ENCODE peak calls at places on chromosome 20, in four cellular contexts. S is COR-L47, R is left ventricle myocardium inferior, C is SIG-M5. W is an unnamed sample.

GRCh38 chr20:22757424-22758189 is 173.2 kb upstream of the FOXA2 start:
- DNase-seq in S (no peak), R (no peak), C (no peak), W (no peak)

GRCh38 chr20:48194026-48194425 is 408.7 kb upstream of the SULF2 start:
- DNase-seq in S (no peak), R (no peak), C (no peak), W (no peak)

GRCh38 chr20:51562334-51563140 is 20.0 kb upstream of the NFATC2 start:
- DNase-seq in S (peak), R (peak), C (no peak), W (peak)

GRCh38 chr20:23641936-23642751 is 4.4 kb upstream of the CST3 start:
- DNase-seq in S (no peak), R (no peak), C (no peak), W (no peak)

GRCh38 chr20:17648782-17649730 is 33.0 kb downstream of the RRBP1 start:
- DNase-seq in S (peak), R (no peak), C (no peak), W (peak)

GRCh38 chr20:18840248-18840645 is 26.7 kb downstream of the SCP2D1 start:
- DNase-seq in S (no peak), R (no peak), C (no peak), W (no peak)

GRCh38 chr20:5540091-5540490 is 210.1 kb upstream of the SHLD1 start:
- DNase-seq in S (no peak), R (no peak), C (no peak), W (no peak)

GRCh38 chr20:41923604-41924003 is 305.4 kb upstream of the CHD6 start:
- DNase-seq in S (no peak), R (no peak), C (no peak), W (no peak)

GRCh38 chr20:51094221-51094620 is 71.3 kb upstream of the KCNG1 start:
- DNase-seq in S (no peak), R (no peak), C (no peak), W (no peak)

GRCh38 chr20:63230800-63231268 is 4.9 kb upstream of the BIRC7 start:
- DNase-seq in S (no peak), R (peak), C (no peak), W (no peak)

GRCh38 chr20:46642265-46642942 is 8.9 kb downstream of the SLC13A3 start:
- DNase-seq in S (no peak), R (no peak), C (no peak), W (no peak)

GRCh38 chr20:38250607-38251006 is 9.9 kb downstream of the KIAA1755 start:
- DNase-seq in S (no peak), R (no peak), C (no peak), W (no peak)

GRCh38 chr20:11067359-11067758 is 393.6 kb upstream of the JAG1 start:
- DNase-seq in S (no peak), R (no peak), C (no peak), W (peak)

GRCh38 chr20:23419995-23420901 is 1.0 kb downstream of the NAPB start:
- DNase-seq in S (peak), R (peak), C (no peak), W (no peak)

GRCh38 chr20:20802328-20802727 is 89.9 kb upstream of the RALGAPA2 start:
- DNase-seq in S (no peak), R (no peak), C (no peak), W (no peak)

GRCh38 chr20:59770270-59770669 is 163.2 kb downstream of the SYCP2 start:
- DNase-seq in S (no peak), R (no peak), C (no peak), W (no peak)

GRCh38 chr20:63979549-63980316 is at the start of gene SAMD10:
- DNase-seq in S (peak), R (no peak), C (no peak), W (no peak)

GRCh38 chr20:53890434-53891305 is 179.7 kb downstream of the BCAS1 start:
- DNase-seq in S (no peak), R (no peak), C (no peak), W (no peak)

GRCh38 chr20:49199729-49200293 is 11.7 kb upstream of the STAU1 start:
- DNase-seq in S (no peak), R (no peak), C (no peak), W (no peak)

GRCh38 chr20:59455392-59456341 is 148.7 kb upstream of the PHACTR3 start:
- DNase-seq in S (peak), R (peak), C (no peak), W (peak)

GRCh38 chr20:63375438-63375837 is 14.3 kb upstream of the CHRNA4 start:
- DNase-seq in S (no peak), R (no peak), C (no peak), W (no peak)

GRCh38 chr20:38302721-38303120 is 1.2 kb upstream of the BPI start:
- DNase-seq in S (peak), R (no peak), C (no peak), W (no peak)

GRCh38 chr20:43691928-43692524 is 25.1 kb downstream of the MYBL2 start:
- DNase-seq in S (peak), R (no peak), C (no peak), W (no peak)

W was measured in NCI-H748 treated with DMSO at 0.1 percent for 48 hours.